ENCODE peak calls at places on chromosomes 16 and 17, in nine cellular contexts. V, B, S, L, A, T, Y, E and Z are unnamed samples.
A peak's percentile ranks its signal among the peaks of the same experiment; 100 is the strongest.

GRCh38 chr17:43416998-43417891 is 18.5 kb downstream of the ARL4D start:
- DNase-seq in V (peak; percentile 44), B (no peak), S (peak; percentile 28), L (no peak), A (peak; percentile 17), T (peak; percentile 24), Y (peak; percentile 82), E (peak; percentile 28), Z (no peak)

GRCh38 chr17:17484451-17484899 is 7.7 kb downstream of the MED9 start:
- DNase-seq in V (no peak), B (peak; percentile 42), S (no peak), L (peak; percentile 79), A (no peak), T (no peak), Y (no peak), E (no peak), Z (no peak)

GRCh38 chr17:41486809-41487530 is 2.7 kb downstream of the KRT36 start:
- DNase-seq in V (no peak), B (peak; percentile 17), S (no peak), L (peak; percentile 43), A (peak; percentile 25), T (no peak), Y (no peak), E (no peak), Z (no peak)

GRCh38 chr16:8622315-8622656 is 788 bp downstream of the METTL22 start:
- DNase-seq in V (no peak), B (no peak), S (no peak), L (no peak), A (no peak), T (no peak), Y (no peak), E (no peak), Z (no peak)

GRCh38 chr16:58499615-58500328 is at the start of gene NDRG4:
- DNase-seq in V (peak; percentile 79), B (peak; percentile 32), S (peak; percentile 81), L (peak; percentile 56), A (peak; percentile 85), T (peak; percentile 82), Y (peak; percentile 98), E (peak; percentile 86), Z (peak; percentile 94)

GRCh38 chr17:19546289-19547065 is 12.8 kb downstream of the SLC47A1 start:
- DNase-seq in V (no peak), B (no peak), S (no peak), L (no peak), A (no peak), T (no peak), Y (peak; percentile 76), E (no peak), Z (peak; percentile 36)

GRCh38 chr16:88487920-88488842 is 35.1 kb downstream of the ZFPM1 start:
- DNase-seq in V (peak; percentile 92), B (no peak), S (no peak), L (no peak), A (no peak), T (no peak), Y (no peak), E (no peak), Z (no peak)

GRCh38 chr17:79714129-79714528 is 16.6 kb upstream of the ENPP7 start:
- DNase-seq in V (no peak), B (no peak), S (no peak), L (no peak), A (no peak), T (no peak), Y (no peak), E (no peak), Z (no peak)

GRCh38 chr17:77613181-77613580 is 345.3 kb upstream of the TNRC6C start:
- DNase-seq in V (no peak), B (no peak), S (no peak), L (no peak), A (no peak), T (no peak), Y (no peak), E (no peak), Z (no peak)

GRCh38 chr17:42979511-42980273 is at the start of gene PTGES3L:
- DNase-seq in V (peak; percentile 71), B (no peak), S (no peak), L (peak; percentile 39), A (no peak), T (peak; percentile 50), Y (peak; percentile 33), E (peak; percentile 20), Z (peak; percentile 87)

GRCh38 chr17:46763416-46763815 is 55.1 kb downstream of the WNT3 start:
- DNase-seq in V (no peak), B (no peak), S (no peak), L (no peak), A (no peak), T (no peak), Y (no peak), E (no peak), Z (no peak)

GRCh38 chr17:76262732-76263344 is 2.3 kb upstream of the UBALD2 start:
- DNase-seq in V (peak; percentile 68), B (peak; percentile 59), S (no peak), L (peak; percentile 31), A (no peak), T (no peak), Y (no peak), E (no peak), Z (peak; percentile 74)

GRCh38 chr16:3511286-3512180 is 10.7 kb downstream of the CLUAP1 start:
- DNase-seq in V (no peak), B (peak; percentile 38), S (no peak), L (no peak), A (no peak), T (no peak), Y (no peak), E (no peak), Z (no peak)

GRCh38 chr16:81204794-81205680 is 33.5 kb upstream of the BCO1 start:
- DNase-seq in V (peak; percentile 80), B (peak; percentile 28), S (no peak), L (peak; percentile 38), A (peak; percentile 55), T (peak; percentile 23), Y (peak; percentile 88), E (no peak), Z (peak; percentile 32)

GRCh38 chr17:4204676-4205075 is 59.1 kb downstream of the ANKFY1 start:
- DNase-seq in V (peak; percentile 64), B (no peak), S (no peak), L (peak; percentile 13), A (no peak), T (no peak), Y (peak; percentile 41), E (no peak), Z (no peak)